ENCODE peak calls at places on chromosomes 13 and 19, in nine cellular contexts. J is esophagus muscularis mucosa; V is lung; L is stimulated activated CD8-positive, alpha-beta memory T cell treated with anti-CD3 and anti-CD28 coated beads, Interleukin-4, amount 100 ng/mL, for 4 hours; I is NCI-H2029; N is dermis microvascular lymphatic vessel endothelial cell; X is fibroblast of lung; B is A172; E is spleen. G is an unnamed sample.

GRCh38 chr19:43765109-43765876 is 10.5 kb upstream of the SMG9 start:
- DNase-seq in J (no peak), V (no peak), L (peak), I (no peak), N (peak), X (peak), B (peak), E (peak), G (peak)

GRCh38 chr13:59047546-59047945 is 1116.2 kb downstream of the DIAPH3 start:
- DNase-seq in J (no peak), V (no peak), L (no peak), I (no peak), N (no peak), X (no peak), B (no peak), E (no peak), G (no peak)

GRCh38 chr19:35851213-35852028 is 883 bp downstream of the NPHS1 start:
- DNase-seq in J (no peak), V (no peak), L (no peak), I (no peak), N (no peak), X (no peak), B (no peak), E (no peak), G (no peak)

GRCh38 chr13:76719955-76720354 is 166.2 kb downstream of the KCTD12 start:
- DNase-seq in J (no peak), V (no peak), L (no peak), I (no peak), N (no peak), X (no peak), B (no peak), E (no peak), G (no peak)

GRCh38 chr19:7789447-7789846 is 26.4 kb downstream of the CLEC4M start:
- DNase-seq in J (no peak), V (no peak), L (no peak), I (no peak), N (no peak), X (no peak), B (no peak), E (peak), G (no peak)

GRCh38 chr19:42129399-42130253 is 2.6 kb downstream of the POU2F2 start:
- DNase-seq in J (no peak), V (peak), L (no peak), I (no peak), N (no peak), X (no peak), B (no peak), E (peak), G (no peak)

GRCh38 chr13:76854894-76855293 is 31.3 kb downstream of the KCTD12 start:
- DNase-seq in J (no peak), V (no peak), L (no peak), I (no peak), N (no peak), X (peak), B (peak), E (no peak), G (peak)

GRCh38 chr19:50147462-50148423 is 15.3 kb downstream of the IZUMO2 start:
- DNase-seq in J (peak), V (peak), L (peak), I (peak), N (peak), X (peak), B (peak), E (peak), G (peak)

GRCh38 chr19:48424694-48425219 is 21.0 kb upstream of the GRWD1 start:
- DNase-seq in J (no peak), V (no peak), L (no peak), I (no peak), N (peak), X (peak), B (peak), E (no peak), G (peak)

GRCh38 chr13:43953370-43953769 is 73.7 kb downstream of the LACC1 start:
- DNase-seq in J (no peak), V (no peak), L (no peak), I (no peak), N (no peak), X (no peak), B (no peak), E (no peak), G (no peak)

GRCh38 chr13:110907301-110907700 is 7.6 kb downstream of the ANKRD10 start:
- DNase-seq in J (no peak), V (no peak), L (no peak), I (no peak), N (no peak), X (no peak), B (no peak), E (no peak), G (no peak)

GRCh38 chr13:27500806-27501534 is 50.6 kb upstream of the MTIF3 start:
- DNase-seq in J (no peak), V (no peak), L (no peak), I (no peak), N (no peak), X (no peak), B (no peak), E (no peak), G (no peak)

GRCh38 chr19:13007292-13008045 is 12.2 kb downstream of the NFIX start:
- DNase-seq in J (peak), V (peak), L (no peak), I (no peak), N (no peak), X (peak), B (no peak), E (no peak), G (no peak)

GRCh38 chr13:98223741-98224140 is 46.7 kb upstream of the RNF113B start:
- DNase-seq in J (no peak), V (no peak), L (no peak), I (no peak), N (peak), X (no peak), B (no peak), E (no peak), G (no peak)

GRCh38 chr13:34941436-34941834 is 635 bp upstream of the NBEA start:
- DNase-seq in J (no peak), V (no peak), L (no peak), I (no peak), N (no peak), X (no peak), B (no peak), E (no peak), G (no peak)

GRCh38 chr19:43489979-43490599 is 14.5 kb downstream of the PHLDB3 start:
- DNase-seq in J (no peak), V (no peak), L (no peak), I (no peak), N (no peak), X (no peak), B (no peak), E (no peak), G (no peak)

GRCh38 chr19:18542936-18543813 is at the start of gene FKBP8:
- DNase-seq in J (peak), V (peak), L (peak), I (peak), N (peak), X (peak), B (peak), E (peak), G (peak)

GRCh38 chr13:98938801-98939200 is 39.1 kb downstream of the DOCK9 start:
- DNase-seq in J (no peak), V (no peak), L (no peak), I (no peak), N (no peak), X (no peak), B (no peak), E (peak), G (no peak)

GRCh38 chr13:101700598-101700997 is 248.1 kb downstream of the ITGBL1 start:
- DNase-seq in J (no peak), V (no peak), L (no peak), I (no peak), N (peak), X (peak), B (no peak), E (no peak), G (no peak)

GRCh38 chr19:30003862-30004261 is 61.8 kb downstream of the URI1 start:
- DNase-seq in J (no peak), V (no peak), L (no peak), I (no peak), N (no peak), X (no peak), B (no peak), E (no peak), G (peak)

GRCh38 chr13:97004886-97005285 is 10.6 kb upstream of the OXGR1 start:
- DNase-seq in J (no peak), V (no peak), L (no peak), I (no peak), N (no peak), X (no peak), B (no peak), E (no peak), G (no peak)

GRCh38 chr13:58907347-58907746 is 1256.4 kb downstream of the DIAPH3 start:
- DNase-seq in J (no peak), V (no peak), L (no peak), I (no peak), N (no peak), X (peak), B (no peak), E (no peak), G (no peak)

GRCh38 chr19:2554856-2555255 is 78.9 kb downstream of the GADD45B start:
- DNase-seq in J (no peak), V (no peak), L (no peak), I (no peak), N (peak), X (no peak), B (peak), E (peak), G (no peak)

GRCh38 chr19:39046037-39046821 is 13.9 kb upstream of the FBXO27 start:
- DNase-seq in J (no peak), V (no peak), L (no peak), I (peak), N (peak), X (no peak), B (peak), E (no peak), G (peak)

GRCh38 chr13:39167018-39167417 is 128.8 kb downstream of the NHLRC3 start:
- DNase-seq in J (no peak), V (no peak), L (no peak), I (no peak), N (no peak), X (no peak), B (no peak), E (no peak), G (no peak)

GRCh38 chr13:45119469-45119989 is 781 bp upstream of the GTF2F2 start:
- DNase-seq in J (no peak), V (no peak), L (peak), I (no peak), N (peak), X (peak), B (no peak), E (no peak), G (peak)

GRCh38 chr19:13665125-13665903 is 99.0 kb upstream of the MRI1 start:
- DNase-seq in J (no peak), V (no peak), L (no peak), I (no peak), N (no peak), X (no peak), B (no peak), E (no peak), G (no peak)

GRCh38 chr19:33432408-33433170 is 59.1 kb downstream of the CEBPG start:
- DNase-seq in J (no peak), V (no peak), L (no peak), I (no peak), N (no peak), X (no peak), B (no peak), E (peak), G (no peak)

GRCh38 chr13:98672947-98673545 is 79.4 kb downstream of the SLC15A1 start:
- DNase-seq in J (no peak), V (peak), L (no peak), I (peak), N (peak), X (peak), B (peak), E (peak), G (peak)

GRCh38 chr13:26525528-26525927 is 32.0 kb upstream of the WASF3 start:
- DNase-seq in J (no peak), V (no peak), L (no peak), I (no peak), N (no peak), X (no peak), B (no peak), E (no peak), G (no peak)

GRCh38 chr19:35790981-35791813 is 15.8 kb downstream of the ARHGAP33 start:
- DNase-seq in J (no peak), V (no peak), L (no peak), I (peak), N (peak), X (no peak), B (no peak), E (no peak), G (no peak)

GRCh38 chr19:17086129-17086528 is 10.6 kb downstream of the MYO9B start:
- DNase-seq in J (no peak), V (no peak), L (no peak), I (no peak), N (no peak), X (no peak), B (no peak), E (no peak), G (no peak)

GRCh38 chr13:73708393-73708985 is 425.7 kb downstream of the KLF12 start:
- DNase-seq in J (no peak), V (peak), L (no peak), I (peak), N (peak), X (peak), B (peak), E (no peak), G (peak)

GRCh38 chr13:111187879-111188643 is 73.0 kb downstream of the ARHGEF7 start:
- DNase-seq in J (no peak), V (no peak), L (no peak), I (no peak), N (peak), X (peak), B (peak), E (no peak), G (peak)

GRCh38 chr13:50912851-50913250 is 3.3 kb downstream of the RNASEH2B start:
- DNase-seq in J (no peak), V (no peak), L (no peak), I (no peak), N (no peak), X (peak), B (no peak), E (no peak), G (peak)

GRCh38 chr13:40624338-40624737 is 42.1 kb downstream of the FOXO1 start:
- DNase-seq in J (peak), V (no peak), L (peak), I (no peak), N (peak), X (peak), B (no peak), E (no peak), G (no peak)